ENCODE peak calls at places on chromosomes 4 and X, in four cellular contexts. One of them, this sample, is unnamed.

GRCh38 chr4:185820119-185821028 is 8.4 kb upstream of the SORBS2 start:
- DNase-seq in foreskin keratinocyte: no peak
- DNase-seq in fibroblast of pulmonary artery: no peak
- DNase-seq in IMR-90: no peak
- DNase-seq in this sample: no peak

GRCh38 chr4:7466904-7467303 is 32.2 kb upstream of the PSAPL1 start:
- DNase-seq in IMR-90: no peak
- DNase-seq in fibroblast of pulmonary artery: no peak
- DNase-seq in foreskin keratinocyte: no peak
- DNase-seq in this sample: no peak

GRCh38 chr4:159677521-159677920 is 574.6 kb downstream of the RAPGEF2 start:
- DNase-seq in foreskin keratinocyte: peak; percentile 17
- DNase-seq in IMR-90: no peak
- DNase-seq in fibroblast of pulmonary artery: peak; percentile 38
- DNase-seq in this sample: peak; percentile 38

GRCh38 chr4:94457692-94458106 is 6.0 kb downstream of the PDLIM5 start:
- DNase-seq in fibroblast of pulmonary artery: peak; percentile 58
- DNase-seq in foreskin keratinocyte: no peak
- DNase-seq in IMR-90: no peak
- DNase-seq in this sample: no peak

GRCh38 chr4:74794341-74794801 is at the start of gene BTC:
- DNase-seq in fibroblast of pulmonary artery: peak; percentile 6
- DNase-seq in IMR-90: no peak
- DNase-seq in foreskin keratinocyte: peak; percentile 54
- DNase-seq in this sample: peak; percentile 63

GRCh38 chr4:153222790-153223417 is 18.7 kb downstream of the TRIM2 start:
- DNase-seq in fibroblast of pulmonary artery: peak; percentile 43
- DNase-seq in IMR-90: peak; percentile 41
- DNase-seq in foreskin keratinocyte: peak; percentile 39
- DNase-seq in this sample: no peak

GRCh38 chr4:79198886-79199591 is 126.8 kb downstream of the NAA11 start:
- DNase-seq in foreskin keratinocyte: no peak
- DNase-seq in IMR-90: no peak
- DNase-seq in fibroblast of pulmonary artery: no peak
- DNase-seq in this sample: no peak

GRCh38 chrX:128106630-128107029 is 54.4 kb upstream of the ACTRT1 start:
- DNase-seq in IMR-90: no peak
- DNase-seq in fibroblast of pulmonary artery: no peak
- DNase-seq in foreskin keratinocyte: peak; percentile 1
- DNase-seq in this sample: peak; percentile 31

GRCh38 chr4:2790583-2791517 is 2.0 kb upstream of the SH3BP2 start:
- DNase-seq in fibroblast of pulmonary artery: no peak
- DNase-seq in IMR-90: no peak
- DNase-seq in foreskin keratinocyte: no peak
- DNase-seq in this sample: no peak

GRCh38 chr4:120682981-120683380 is 239.5 kb downstream of the PRDM5 start:
- DNase-seq in IMR-90: no peak
- DNase-seq in fibroblast of pulmonary artery: no peak
- DNase-seq in foreskin keratinocyte: no peak
- DNase-seq in this sample: no peak

GRCh38 chr4:155694100-155694785 is 27.6 kb downstream of the GUCY1A1 start:
- DNase-seq in foreskin keratinocyte: no peak
- DNase-seq in IMR-90: no peak
- DNase-seq in fibroblast of pulmonary artery: no peak
- DNase-seq in this sample: no peak

GRCh38 chr4:94390804-94391410 is 48.3 kb upstream of the HPGDS start:
- DNase-seq in fibroblast of pulmonary artery: peak; percentile 46
- DNase-seq in foreskin keratinocyte: no peak
- DNase-seq in IMR-90: peak; percentile 4
- DNase-seq in this sample: no peak

GRCh38 chrX:78754917-78755316 is 7.4 kb downstream of the LPAR4 start:
- DNase-seq in fibroblast of pulmonary artery: no peak
- DNase-seq in foreskin keratinocyte: no peak
- DNase-seq in IMR-90: no peak
- DNase-seq in this sample: no peak

GRCh38 chrX:38275615-38276014 is 51.7 kb downstream of the RPGR start:
- DNase-seq in foreskin keratinocyte: peak; percentile 77
- DNase-seq in fibroblast of pulmonary artery: peak; percentile 88
- DNase-seq in IMR-90: peak; percentile 93
- DNase-seq in this sample: peak; percentile 92

GRCh38 chr4:23438764-23439163 is 451.1 kb downstream of the PPARGC1A start:
- DNase-seq in IMR-90: no peak
- DNase-seq in fibroblast of pulmonary artery: no peak
- DNase-seq in foreskin keratinocyte: peak; percentile 11
- DNase-seq in this sample: peak; percentile 28

GRCh38 chr4:75232546-75232945 is 281.7 kb downstream of the RCHY1 start:
- DNase-seq in fibroblast of pulmonary artery: no peak
- DNase-seq in foreskin keratinocyte: no peak
- DNase-seq in IMR-90: no peak
- DNase-seq in this sample: no peak

GRCh38 chr4:78024692-78025091 is 32.4 kb upstream of the FRAS1 start:
- DNase-seq in foreskin keratinocyte: no peak
- DNase-seq in fibroblast of pulmonary artery: no peak
- DNase-seq in IMR-90: no peak
- DNase-seq in this sample: no peak

GRCh38 chr4:165537028-165537648 is 158.3 kb downstream of the CPE start:
- DNase-seq in fibroblast of pulmonary artery: peak; percentile 83
- DNase-seq in IMR-90: peak; percentile 39
- DNase-seq in foreskin keratinocyte: peak; percentile 39
- DNase-seq in this sample: peak; percentile 67

GRCh38 chrX:8726031-8726652 is 5.8 kb downstream of the ANOS1 start:
- DNase-seq in fibroblast of pulmonary artery: no peak
- DNase-seq in IMR-90: no peak
- DNase-seq in foreskin keratinocyte: no peak
- DNase-seq in this sample: peak; percentile 73

GRCh38 chr4:118834960-118835895 is 698 bp downstream of the SEC24D start:
- DNase-seq in IMR-90: peak; percentile 94
- DNase-seq in fibroblast of pulmonary artery: peak; percentile 87
- DNase-seq in foreskin keratinocyte: peak; percentile 76
- DNase-seq in this sample: peak; percentile 82

GRCh38 chrX:115367956-115368355 is 78.4 kb downstream of the LUZP4 start:
- DNase-seq in foreskin keratinocyte: peak; percentile 53
- DNase-seq in IMR-90: peak; percentile 18
- DNase-seq in fibroblast of pulmonary artery: peak; percentile 35
- DNase-seq in this sample: peak; percentile 81

GRCh38 chrX:81537723-81538122 is 335.8 kb downstream of the SH3BGRL start:
- DNase-seq in fibroblast of pulmonary artery: no peak
- DNase-seq in foreskin keratinocyte: no peak
- DNase-seq in IMR-90: no peak
- DNase-seq in this sample: no peak

GRCh38 chrX:151363316-151363715 is 33.7 kb upstream of the VMA21 start:
- DNase-seq in IMR-90: no peak
- DNase-seq in fibroblast of pulmonary artery: no peak
- DNase-seq in foreskin keratinocyte: no peak
- DNase-seq in this sample: no peak

GRCh38 chr4:104966349-104967033 is 180.2 kb upstream of the TET2 start:
- DNase-seq in IMR-90: no peak
- DNase-seq in foreskin keratinocyte: peak; percentile 62
- DNase-seq in fibroblast of pulmonary artery: peak; percentile 33
- DNase-seq in this sample: peak; percentile 82

GRCh38 chr4:147950840-147951239 is 219.0 kb downstream of the ARHGAP10 start:
- DNase-seq in IMR-90: no peak
- DNase-seq in fibroblast of pulmonary artery: no peak
- DNase-seq in foreskin keratinocyte: no peak
- DNase-seq in this sample: no peak

GRCh38 chr4:105060628-105061027 is 86.0 kb upstream of the TET2 start:
- DNase-seq in foreskin keratinocyte: peak; percentile 49
- DNase-seq in fibroblast of pulmonary artery: peak; percentile 20
- DNase-seq in IMR-90: peak; percentile 31
- DNase-seq in this sample: peak; percentile 47

GRCh38 chr4:8336412-8337075 is 67.0 kb downstream of the HTRA3 start:
- DNase-seq in foreskin keratinocyte: peak; percentile 95
- DNase-seq in fibroblast of pulmonary artery: peak; percentile 41
- DNase-seq in IMR-90: peak; percentile 55
- DNase-seq in this sample: peak; percentile 98

GRCh38 chr4:165502919-165503907 is 124.4 kb downstream of the CPE start:
- DNase-seq in fibroblast of pulmonary artery: peak; percentile 68
- DNase-seq in foreskin keratinocyte: no peak
- DNase-seq in IMR-90: peak; percentile 5
- DNase-seq in this sample: peak; percentile 40

GRCh38 chr4:65580551-65580950 is 89.7 kb downstream of the EPHA5 start:
- DNase-seq in foreskin keratinocyte: no peak
- DNase-seq in IMR-90: no peak
- DNase-seq in fibroblast of pulmonary artery: peak; percentile 27
- DNase-seq in this sample: no peak

GRCh38 chr4:73662709-73663546 is 42.7 kb upstream of the RASSF6 start:
- DNase-seq in IMR-90: peak; percentile 77
- DNase-seq in fibroblast of pulmonary artery: peak; percentile 89
- DNase-seq in foreskin keratinocyte: peak; percentile 65
- DNase-seq in this sample: peak; percentile 68

GRCh38 chr4:122739174-122739573 is 6.7 kb downstream of the BBS12 start:
- DNase-seq in foreskin keratinocyte: peak; percentile 66
- DNase-seq in fibroblast of pulmonary artery: peak; percentile 92
- DNase-seq in IMR-90: peak; percentile 88
- DNase-seq in this sample: peak; percentile 48

GRCh38 chr4:57764840-57765239 is 654.7 kb upstream of the IGFBP7 start:
- DNase-seq in fibroblast of pulmonary artery: no peak
- DNase-seq in foreskin keratinocyte: peak; percentile 15
- DNase-seq in IMR-90: no peak
- DNase-seq in this sample: no peak

GRCh38 chr4:83124079-83124780 is 9.7 kb upstream of the PLAC8 start:
- DNase-seq in fibroblast of pulmonary artery: no peak
- DNase-seq in IMR-90: peak; percentile 2
- DNase-seq in foreskin keratinocyte: no peak
- DNase-seq in this sample: no peak

GRCh38 chr4:182143822-182144620 is 99.2 kb upstream of the TENM3 start:
- DNase-seq in foreskin keratinocyte: peak; percentile 92
- DNase-seq in fibroblast of pulmonary artery: peak; percentile 50
- DNase-seq in IMR-90: peak; percentile 83
- DNase-seq in this sample: no peak

DNA sequence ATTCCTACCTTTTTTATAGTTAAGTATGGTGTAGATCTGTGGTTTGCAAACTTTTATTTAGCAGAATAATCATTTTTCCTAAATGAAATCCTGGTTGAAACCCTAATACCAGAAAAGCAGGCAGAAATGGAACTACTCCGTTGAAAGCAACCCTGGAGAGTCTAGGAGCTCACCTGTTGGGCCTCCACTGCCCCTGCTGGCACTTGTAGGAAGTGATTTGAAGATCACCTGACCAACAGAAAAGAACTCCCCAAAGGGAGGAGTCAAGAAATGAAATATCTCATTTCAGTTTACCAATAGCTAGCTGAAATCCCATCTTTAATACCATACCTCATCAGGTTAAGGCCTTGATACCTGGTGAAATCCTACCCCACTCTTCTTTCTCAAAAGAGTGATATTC is 277.1 kb downstream of the KLHL13 start:
- DNase-seq in foreskin keratinocyte: peak; percentile 4
- DNase-seq in fibroblast of pulmonary artery: no peak
- DNase-seq in IMR-90: no peak
- DNase-seq in this sample: no peak
- TF ChIP-seq CTCF in foreskin keratinocyte: peak; percentile 22
- TF ChIP-seq CTCF in fibroblast of pulmonary artery: no peak
- TF ChIP-seq CTCF in IMR-90: no peak
- TF ChIP-seq CTCF in this sample: no peak

DNA sequence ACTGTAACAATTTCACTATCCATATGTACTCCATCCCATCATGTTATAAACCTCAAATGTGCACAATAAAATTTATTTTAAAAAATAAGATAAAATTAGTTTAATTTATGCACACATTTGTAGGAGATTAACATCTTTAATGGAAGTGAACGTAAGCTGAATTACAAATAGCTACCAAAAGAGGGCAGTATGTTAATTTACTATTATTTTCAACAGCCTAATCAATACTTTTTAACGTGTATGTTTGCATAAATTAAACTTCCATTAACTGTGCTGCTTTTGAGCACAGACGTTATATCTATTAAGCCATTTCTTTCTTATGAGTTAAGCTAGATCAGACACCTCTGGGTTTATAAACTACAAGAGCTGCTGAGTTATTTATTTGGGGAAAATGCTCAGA is 56.5 kb upstream of the PHKA2 start:
- DNase-seq in IMR-90: no peak
- DNase-seq in fibroblast of pulmonary artery: no peak
- DNase-seq in foreskin keratinocyte: no peak
- DNase-seq in this sample: peak; percentile 12
- TF ChIP-seq CTCF in IMR-90: peak; percentile 32
- TF ChIP-seq CTCF in fibroblast of pulmonary artery: peak; percentile 20
- TF ChIP-seq CTCF in foreskin keratinocyte: peak; percentile 50
- TF ChIP-seq CTCF in this sample: no peak

DNA sequence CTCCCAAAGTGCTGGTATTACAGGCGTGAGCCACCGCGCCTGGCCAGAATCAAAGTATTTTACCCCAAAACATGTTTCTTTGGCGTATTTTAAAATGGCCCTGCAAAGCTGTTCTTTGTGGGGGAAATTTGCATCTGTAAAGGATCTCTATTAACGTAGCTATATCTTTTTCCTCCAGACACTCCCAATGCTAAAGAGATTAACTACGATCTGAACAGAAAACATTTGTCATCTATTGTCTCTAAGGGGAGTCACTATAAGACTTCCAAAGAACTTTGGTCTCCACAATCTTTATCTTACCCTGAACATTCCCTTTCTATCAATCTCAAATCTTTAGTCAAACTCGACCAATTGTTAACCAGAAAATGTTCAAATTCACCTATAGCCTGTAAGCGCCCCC is 19.1 kb upstream of the PDS5A start:
- DNase-seq in foreskin keratinocyte: no peak
- DNase-seq in fibroblast of pulmonary artery: no peak
- DNase-seq in IMR-90: no peak
- DNase-seq in this sample: no peak
- TF ChIP-seq CTCF in foreskin keratinocyte: no peak
- TF ChIP-seq CTCF in fibroblast of pulmonary artery: no peak
- TF ChIP-seq CTCF in IMR-90: no peak
- TF ChIP-seq CTCF in this sample: no peak

GRCh38 chr4:4865705-4866123 is 6.2 kb downstream of the MSX1 start:
- DNase-seq in IMR-90: no peak
- DNase-seq in fibroblast of pulmonary artery: no peak
- DNase-seq in foreskin keratinocyte: no peak
- DNase-seq in this sample: no peak

GRCh38 chr4:4868506-4869379 is 9.3 kb downstream of the MSX1 start:
- DNase-seq in IMR-90: no peak
- DNase-seq in foreskin keratinocyte: no peak
- DNase-seq in fibroblast of pulmonary artery: no peak
- DNase-seq in this sample: no peak

GRCh38 chr4:4867745-4868505 is 8.5 kb downstream of the MSX1 start:
- DNase-seq in IMR-90: no peak
- DNase-seq in foreskin keratinocyte: no peak
- DNase-seq in fibroblast of pulmonary artery: no peak
- DNase-seq in this sample: no peak

GRCh38 chr4:4866124-4866832 is 6.8 kb downstream of the MSX1 start:
- DNase-seq in IMR-90: no peak
- DNase-seq in foreskin keratinocyte: no peak
- DNase-seq in fibroblast of pulmonary artery: no peak
- DNase-seq in this sample: no peak

GRCh38 chr4:4866833-4867744 is 7.6 kb downstream of the MSX1 start:
- DNase-seq in foreskin keratinocyte: no peak
- DNase-seq in fibroblast of pulmonary artery: no peak
- DNase-seq in IMR-90: no peak
- DNase-seq in this sample: no peak
- TF ChIP-seq CTCF in foreskin keratinocyte: no peak
- TF ChIP-seq CTCF in fibroblast of pulmonary artery: no peak
- TF ChIP-seq CTCF in IMR-90: no peak
- TF ChIP-seq CTCF in this sample: no peak

GRCh38 chr4:110781944-110782343 is 159.1 kb upstream of the PITX2 start:
- DNase-seq in fibroblast of pulmonary artery: no peak
- DNase-seq in IMR-90: no peak
- DNase-seq in foreskin keratinocyte: no peak
- DNase-seq in this sample: no peak
- TF ChIP-seq CTCF in fibroblast of pulmonary artery: no peak
- TF ChIP-seq CTCF in IMR-90: no peak
- TF ChIP-seq CTCF in foreskin keratinocyte: no peak
- TF ChIP-seq CTCF in this sample: no peak

This sample was measured in bronchial epithelial cell.